ENCODE peak calls at places on chromosomes 7 and 10, in nine cellular contexts. D is Peyer's patch, Z is IMR-90, I is psoas muscle, G is mucosa of descending colon, X is heart right ventricle, P is H7, U is lower lobe of right lung, O is GM23248. H is an unnamed sample. For H3K36me3, the result is how much of the 10 kb centered on the place peaks cover.

GRCh38 chr7:46909601-46910051 is 672.3 kb downstream of the TNS3 start:
- DNase-seq in G (no peak), O (peak), U (no peak), X (no peak), I (no peak), Z (peak), P (no peak), D (no peak), H (no peak)

GRCh38 chr7:74627699-74628411 is 29.7 kb upstream of the GTF2I start:
- DNase-seq in G (peak), U (peak), I (no peak), O (peak), Z (peak), D (peak), P (peak), X (no peak), H (peak)

GRCh38 chr7:151430391-151431205 is 9.3 kb downstream of the CRYGN start:
- DNase-seq in P (peak), Z (no peak), O (no peak), G (no peak), D (no peak), U (no peak), X (no peak), I (no peak), H (no peak)

GRCh38 chr7:26388256-26388655 is 96.6 kb downstream of the SNX10 start:
- DNase-seq in X (no peak), I (no peak), Z (no peak), D (no peak), U (no peak), P (no peak), O (no peak), G (no peak), H (no peak)

GRCh38 chr10:107814865-107815487 is 650.5 kb upstream of the SORCS1 start:
- DNase-seq in X (no peak), G (peak), D (peak), P (peak), U (no peak), I (no peak), Z (peak), O (peak), H (no peak)

GRCh38 chr10:32314588-32314987 is 32.4 kb downstream of the EPC1 start:
- DNase-seq in G (no peak), P (no peak), Z (no peak), D (no peak), X (no peak), O (no peak), I (no peak), U (no peak), H (no peak)

GRCh38 chr10:70956029-70956759 is 67.8 kb upstream of the PCBD1 start:
- DNase-seq in G (no peak), D (no peak), P (peak), I (peak), X (no peak), U (no peak), O (no peak), Z (no peak), H (no peak)

GRCh38 chr10:83605783-83606182 is 533.5 kb upstream of the GHITM start:
- DNase-seq in P (no peak), O (no peak), Z (no peak), U (no peak), D (no peak), I (no peak), G (no peak), X (no peak), H (no peak)

GRCh38 chr7:147088916-147089315 is 972.3 kb downstream of the CNTNAP2 start:
- DNase-seq in I (no peak), O (no peak), P (no peak), Z (no peak), G (no peak), U (no peak), X (no peak), D (no peak), H (no peak)

GRCh38 chr10:61262486-61263261 is 190.5 kb downstream of the TMEM26 start:
- DNase-seq in G (no peak), U (no peak), P (no peak), X (no peak), I (no peak), D (no peak), O (peak), Z (peak), H (no peak)

GRCh38 chr10:16809074-16809718 is 8.0 kb downstream of the RSU1 start:
- DNase-seq in D (peak), P (peak), U (no peak), Z (peak), G (peak), O (peak), I (no peak), X (peak), H (no peak)

GRCh38 chr10:96073722-96074121 is 30.3 kb downstream of the CCNJ start:
- DNase-seq in G (no peak), I (no peak), X (no peak), U (no peak), D (no peak), Z (peak), P (no peak), O (peak), H (no peak)

GRCh38 chr10:44245601-44245938 is 139.3 kb downstream of the CXCL12 start:
- DNase-seq in P (no peak), O (peak), X (no peak), D (no peak), G (no peak), I (no peak), U (no peak), Z (peak), H (no peak)

GRCh38 chr7:73343671-73344380 is 15.9 kb downstream of the FKBP6 start:
- DNase-seq in Z (no peak), P (no peak), X (no peak), D (no peak), O (no peak), I (no peak), G (no peak), U (no peak), H (no peak)

GRCh38 chr10:17248964-17249363 is 20.9 kb downstream of the VIM start:
- DNase-seq in D (no peak), X (no peak), G (no peak), Z (no peak), I (no peak), O (no peak), U (no peak), P (no peak), H (no peak)

GRCh38 chr7:47905071-47905920 is 43.0 kb downstream of the PKD1L1 start:
- DNase-seq in Z (no peak), I (no peak), G (no peak), P (peak), U (no peak), X (no peak), O (peak), D (no peak), H (no peak)

GRCh38 chr7:135486258-135486657 is 23.6 kb downstream of the CNOT4 start:
- DNase-seq in O (peak), D (no peak), X (no peak), P (no peak), U (no peak), G (no peak), I (no peak), Z (peak), H (no peak)

GRCh38 chr7:69989551-69989950 is 391.3 kb downstream of the AUTS2 start:
- DNase-seq in I (no peak), X (no peak), D (no peak), P (no peak), O (no peak), U (no peak), Z (no peak), G (no peak), H (no peak)

GRCh38 chr10:10222288-10222945 is 795.3 kb upstream of the CELF2 start:
- DNase-seq in X (no peak), D (no peak), O (peak), I (no peak), G (no peak), Z (peak), U (no peak), P (no peak), H (no peak)

GRCh38 chr7:137923380-137923779 is 76.6 kb upstream of the DGKI start:
- DNase-seq in G (no peak), P (no peak), U (no peak), I (no peak), O (peak), X (no peak), Z (peak), D (no peak), H (no peak)

GRCh38 chr7:108222236-108222892 is 92.2 kb upstream of the LAMB4 start:
- DNase-seq in G (no peak), X (no peak), D (no peak), U (no peak), O (peak), Z (peak), P (peak), I (no peak), H (no peak)

GRCh38 chr10:122939819-122940543 is 14.0 kb downstream of the C10orf88 start:
- DNase-seq in X (no peak), U (no peak), O (peak), G (no peak), P (no peak), I (no peak), D (no peak), Z (peak), H (no peak)

GRCh38 chr10:123096452-123096851 is 39.3 kb upstream of the HMX3 start:
- DNase-seq in Z (no peak), G (no peak), D (no peak), P (no peak), X (no peak), O (no peak), I (no peak), U (no peak), H (no peak)

GRCh38 chr10:13528875-13529713 is at the start of gene BEND7:
- DNase-seq in G (peak), O (peak), D (no peak), P (peak), U (peak), Z (peak), I (peak), X (peak), H (no peak)

GRCh38 chr7:158802535-158803199 is 26.6 kb downstream of the ESYT2 start:
- DNase-seq in P (no peak), Z (peak), D (no peak), U (no peak), I (no peak), X (no peak), G (no peak), O (peak), H (no peak)

GRCh38 chr10:114311496-114312195 is 72.6 kb downstream of the VWA2 start:
- DNase-seq in O (no peak), X (no peak), U (no peak), P (no peak), D (no peak), I (no peak), G (no peak), Z (no peak), H (no peak)

GRCh38 chr7:124276005-124276606 is 243.2 kb upstream of the TMEM229A start:
- DNase-seq in I (no peak), G (peak), P (peak), D (peak), U (no peak), Z (peak), O (no peak), X (no peak), H (no peak)

GRCh38 chr10:104043854-104044253 is 41.8 kb downstream of the COL17A1 start:
- DNase-seq in G (no peak), U (no peak), D (no peak), P (no peak), X (no peak), O (no peak), I (no peak), Z (no peak), H (no peak)

GRCh38 chr10:49837096-49837495 is 75.0 kb upstream of the OGDHL start:
- DNase-seq in D (no peak), G (no peak), I (no peak), U (no peak), X (no peak), O (no peak), Z (peak), P (no peak), H (no peak)

GRCh38 chr10:127635882-127636281 is 86.8 kb downstream of the NPS start:
- DNase-seq in U (no peak), Z (no peak), I (no peak), X (no peak), D (no peak), O (no peak), P (no peak), G (no peak), H (no peak)

GRCh38 chr10:44395396-44395795 is 10.5 kb upstream of the CXCL12 start:
- DNase-seq in O (no peak), D (no peak), I (no peak), Z (no peak), P (no peak), G (peak), U (no peak), X (no peak), H (no peak)

GRCh38 chr7:132618271-132618955 is 42.1 kb upstream of the PLXNA4 start:
- DNase-seq in P (peak), U (no peak), X (no peak), G (no peak), D (no peak), Z (no peak), O (peak), I (no peak), H (no peak)

GRCh38 chr7:107025449-107026103 is 18.9 kb upstream of the PRKAR2B start:
- DNase-seq in G (no peak), Z (peak), X (no peak), D (no peak), P (no peak), O (no peak), U (no peak), I (no peak), H (no peak)

GRCh38 chr7:101418694-101419093 is 56.0 kb downstream of the COL26A1 start:
- DNase-seq in X (no peak), D (no peak), G (no peak), Z (no peak), I (no peak), P (peak), O (no peak), U (no peak), H (no peak)

GRCh38 chr10:102880256-102880655 is 11.0 kb downstream of the AS3MT start:
- DNase-seq in P (no peak), G (no peak), D (no peak), I (no peak), U (no peak), O (no peak), Z (no peak), X (no peak), H (no peak)

GRCh38 chr10:129531195-129531968 is 64.3 kb downstream of the MGMT start:
- DNase-seq in G (no peak), Z (peak), D (no peak), X (no peak), I (peak), P (peak), U (no peak), O (peak), H (no peak)

GRCh38 chr10:94012834-94013830 is 19.4 kb downstream of the PLCE1 start:
- DNase-seq in O (peak), Z (peak), U (no peak), D (no peak), P (no peak), G (no peak), X (no peak), I (no peak), H (no peak)

GRCh38 chr10:119860866-119861601 is 11.6 kb downstream of the MCMBP start:
- DNase-seq in I (no peak), P (no peak), G (no peak), O (no peak), Z (no peak), D (no peak), U (no peak), X (no peak), H (no peak)

GRCh38 chr10:51327432-51327831 is 253.1 kb downstream of the PRKG1 start:
- DNase-seq in X (no peak), U (no peak), Z (no peak), I (no peak), D (no peak), O (no peak), P (no peak), G (no peak), H (no peak)

GRCh38 chr10:51326174-51326573 is 251.9 kb downstream of the PRKG1 start:
- DNase-seq in G (no peak), U (no peak), Z (no peak), O (no peak), X (no peak), P (no peak), D (no peak), I (no peak), H (no peak)

GRCh38 chr10:51321968-51322367 is 247.7 kb downstream of the PRKG1 start:
- DNase-seq in O (peak), U (no peak), P (no peak), I (no peak), X (no peak), G (no peak), D (no peak), Z (peak), H (no peak)

GRCh38 chr10:51321300-51321699 is 247.0 kb downstream of the PRKG1 start:
- DNase-seq in O (no peak), U (no peak), X (no peak), Z (no peak), G (no peak), P (no peak), D (no peak), I (no peak), H (no peak)

DNA sequence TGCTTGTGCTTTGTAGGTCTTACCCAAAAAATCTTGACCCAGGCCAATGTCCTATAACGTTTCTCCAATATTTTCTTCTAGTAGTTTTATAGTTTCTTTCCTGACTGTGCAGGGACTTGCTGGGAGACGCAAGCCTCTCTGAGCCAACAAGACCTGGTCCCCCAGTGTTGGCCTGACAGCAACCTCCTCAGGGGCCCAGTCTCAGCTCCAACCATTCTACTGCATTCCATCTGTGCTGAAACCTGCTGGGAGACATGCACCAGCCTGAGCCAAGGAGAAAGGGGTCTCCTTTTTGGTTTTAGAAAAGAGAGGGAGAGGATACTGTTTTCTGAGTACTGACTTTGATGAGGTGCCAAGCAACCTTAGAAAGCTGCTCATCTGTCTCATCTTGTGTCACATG is 251.4 kb downstream of the PRKG1 start:
- DNase-seq in I (no peak), X (no peak), U (no peak), G (no peak), O (no peak), D (no peak), P (peak), Z (no peak), H (no peak)
- H3K36me3 ChIP-seq in I (under half), X (under half), U (under half), G (under half), O (under half), D (under half), P (under half), Z (under half), H (under half)

GRCh38 chr7:1495564-1496242 is 8.5 kb downstream of the INTS1 start:
- DNase-seq in G (no peak), O (no peak), X (no peak), D (no peak), I (no peak), P (no peak), Z (no peak), U (no peak), H (no peak)
- H3K36me3 ChIP-seq in G (under half), O (under half), X (under half), D (under half), I (half or more), P (under half), Z (half or more), U (half or more), H (under half)

GRCh38 chr10:21637795-21638194 is 103.8 kb downstream of the MLLT10 start:
- DNase-seq in G (no peak), U (no peak), Z (no peak), I (no peak), D (no peak), P (peak), X (no peak), O (no peak), H (no peak)

GRCh38 chr10:21638681-21639080 is 104.6 kb downstream of the MLLT10 start:
- DNase-seq in D (no peak), Z (peak), U (no peak), O (no peak), G (no peak), P (no peak), I (no peak), X (no peak), H (no peak)

DNA sequence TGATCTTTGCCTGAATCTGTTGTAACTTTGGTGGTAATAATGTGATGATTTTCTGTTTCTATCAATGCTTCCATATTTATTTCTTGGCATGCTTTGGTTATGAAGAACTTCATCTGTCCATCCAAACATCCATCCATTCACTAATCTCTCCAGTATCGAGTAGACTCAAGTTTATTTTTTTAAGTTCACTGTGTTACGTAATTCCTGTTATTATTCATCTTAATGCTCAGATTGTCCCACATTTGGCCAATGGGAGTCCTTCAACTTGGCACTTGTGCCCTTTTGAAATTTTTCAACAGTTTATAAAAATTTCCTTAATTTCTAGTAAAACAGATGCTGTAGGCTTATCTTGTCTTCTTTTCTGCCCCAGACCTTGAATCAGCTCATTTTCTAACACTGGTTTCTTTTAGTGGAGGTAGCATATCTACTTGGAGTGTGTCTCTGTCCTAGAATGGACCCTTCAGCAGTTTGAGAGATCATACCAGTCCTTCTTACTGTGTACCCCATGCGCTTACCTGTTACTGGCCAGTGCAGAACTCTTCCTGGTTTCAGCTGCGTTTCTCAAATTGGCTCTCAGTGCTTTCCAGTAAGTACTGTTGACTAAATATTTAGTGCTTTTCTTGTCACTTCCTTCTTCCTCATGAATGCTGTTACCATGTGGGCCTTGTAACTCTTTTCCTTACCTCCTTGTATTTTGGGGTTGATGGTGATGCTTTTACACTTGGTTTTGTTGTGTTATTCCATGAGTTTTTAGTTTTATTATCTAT is 100.8 kb downstream of the MLLT10 start:
- DNase-seq in P (no peak), D (no peak), U (no peak), O (peak), G (no peak), I (no peak), X (no peak), Z (peak), H (no peak)
- H3K36me3 ChIP-seq in P (under half), D (under half), U (under half), O (under half), G (under half), I (under half), X (under half), Z (under half), H (under half)

GRCh38 chr7:100071018-100071723 is 10.4 kb downstream of the ZNF3 start:
- DNase-seq in Z (no peak), D (no peak), U (no peak), G (no peak), X (no peak), P (no peak), I (no peak), O (no peak), H (no peak)
- H3K36me3 ChIP-seq in Z (half or more), D (under half), U (half or more), G (under half), X (under half), P (half or more), I (half or more), O (half or more), H (under half)

DNA sequence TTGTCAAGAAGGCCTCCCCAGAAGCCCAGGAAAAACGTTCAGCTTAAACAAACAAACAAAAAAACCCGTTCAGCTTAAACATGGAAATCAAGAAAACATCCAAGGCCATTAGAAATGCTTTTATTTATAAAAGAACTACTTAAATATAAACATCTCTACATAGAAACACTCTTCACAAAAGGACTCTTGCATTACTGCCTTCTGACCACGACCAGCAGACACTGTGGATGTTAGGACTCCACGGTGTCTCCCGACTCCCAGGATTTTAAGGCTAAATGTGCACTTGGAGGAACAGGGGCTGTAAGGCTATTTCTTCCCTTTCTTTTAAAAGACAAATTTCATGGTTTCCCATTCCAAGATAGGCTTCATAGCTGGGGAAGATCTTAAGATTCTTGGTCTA is 93.0 kb downstream of the ABCC2 start:
- DNase-seq in O (no peak), G (no peak), I (no peak), P (no peak), Z (peak), U (no peak), X (no peak), D (no peak), H (no peak)
- H3K36me3 ChIP-seq in O (under half), G (under half), I (half or more), P (under half), Z (under half), U (half or more), X (under half), D (under half), H (under half)

H was measured in prostate gland.